ENCODE peak calls at places on chromosomes 1 and 21, in five cellular contexts. One of them, this sample, is unnamed.

GRCh38 chr1:61142726-61143500 is 60.6 kb downstream of the NFIA start:
- DNase-seq in spleen: no peak
- DNase-seq in A549: no peak
- DNase-seq in psoas muscle: no peak
- DNase-seq in right lobe of liver: no peak
- DNase-seq in this sample: no peak

GRCh38 chr21:31444061-31444460 is 100.0 kb upstream of the TIAM1 start:
- DNase-seq in A549: no peak
- DNase-seq in spleen: no peak
- DNase-seq in right lobe of liver: no peak
- DNase-seq in psoas muscle: peak; percentile 25
- DNase-seq in this sample: no peak

GRCh38 chr1:200625381-200625824 is 4.9 kb upstream of the KIF14 start:
- DNase-seq in psoas muscle: no peak
- DNase-seq in A549: peak; percentile 14
- DNase-seq in right lobe of liver: no peak
- DNase-seq in spleen: no peak
- DNase-seq in this sample: no peak

GRCh38 chr1:15684468-15685283 is 556 bp downstream of the PLEKHM2 start:
- DNase-seq in spleen: peak; percentile 89
- DNase-seq in A549: no peak
- DNase-seq in psoas muscle: peak; percentile 59
- DNase-seq in right lobe of liver: peak; percentile 47
- DNase-seq in this sample: peak; percentile 73

GRCh38 chr21:43316156-43316845 is 110.6 kb downstream of the SIK1 start:
- DNase-seq in A549: no peak
- DNase-seq in spleen: no peak
- DNase-seq in right lobe of liver: peak; percentile 10
- DNase-seq in psoas muscle: peak; percentile 8
- DNase-seq in this sample: no peak

GRCh38 chr21:38402291-38402690 is 96.0 kb downstream of the ERG start:
- DNase-seq in A549: no peak
- DNase-seq in spleen: no peak
- DNase-seq in right lobe of liver: no peak
- DNase-seq in psoas muscle: no peak
- DNase-seq in this sample: no peak

GRCh38 chr1:202968895-202969295 is 1.8 kb upstream of the CYB5R1 start:
- DNase-seq in A549: peak; percentile 75
- DNase-seq in spleen: peak; percentile 80
- DNase-seq in psoas muscle: peak; percentile 26
- DNase-seq in right lobe of liver: no peak
- DNase-seq in this sample: no peak

GRCh38 chr1:116725798-116726197 is 28.4 kb upstream of the CD2 start:
- DNase-seq in psoas muscle: peak; percentile 21
- DNase-seq in A549: no peak
- DNase-seq in right lobe of liver: no peak
- DNase-seq in spleen: no peak
- DNase-seq in this sample: no peak

GRCh38 chr1:12601690-12602632 is 16.0 kb downstream of the DHRS3 start:
- DNase-seq in psoas muscle: no peak
- DNase-seq in spleen: no peak
- DNase-seq in right lobe of liver: peak; percentile 80
- DNase-seq in A549: peak; percentile 61
- DNase-seq in this sample: no peak

GRCh38 chr1:3428899-3429298 is 25.6 kb upstream of the ARHGEF16 start:
- DNase-seq in right lobe of liver: no peak
- DNase-seq in A549: no peak
- DNase-seq in psoas muscle: no peak
- DNase-seq in spleen: no peak
- DNase-seq in this sample: no peak

GRCh38 chr1:208885046-208885445 is 640.9 kb upstream of the PLXNA2 start:
- DNase-seq in spleen: no peak
- DNase-seq in A549: no peak
- DNase-seq in right lobe of liver: no peak
- DNase-seq in psoas muscle: no peak
- DNase-seq in this sample: no peak

GRCh38 chr1:117928881-117929339 is 511 bp downstream of the GDAP2 start:
- DNase-seq in spleen: no peak
- DNase-seq in A549: peak; percentile 53
- DNase-seq in right lobe of liver: peak; percentile 57
- DNase-seq in psoas muscle: peak; percentile 57
- DNase-seq in this sample: peak; percentile 60

GRCh38 chr1:168488153-168488552 is 55.6 kb downstream of the XCL2 start:
- DNase-seq in spleen: no peak
- DNase-seq in A549: no peak
- DNase-seq in right lobe of liver: no peak
- DNase-seq in psoas muscle: peak; percentile 63
- DNase-seq in this sample: no peak

GRCh38 chr1:244214009-244214967 is 163.2 kb downstream of the ZBTB18 start:
- DNase-seq in right lobe of liver: no peak
- DNase-seq in A549: peak; percentile 86
- DNase-seq in psoas muscle: peak; percentile 50
- DNase-seq in spleen: no peak
- DNase-seq in this sample: no peak

GRCh38 chr21:34200288-34200905 is 127.0 kb downstream of the MRPS6 start:
- DNase-seq in spleen: no peak
- DNase-seq in psoas muscle: no peak
- DNase-seq in A549: no peak
- DNase-seq in right lobe of liver: no peak
- DNase-seq in this sample: no peak

GRCh38 chr21:44291078-44291935 is 5.6 kb downstream of the AIRE start:
- DNase-seq in right lobe of liver: peak; percentile 14
- DNase-seq in spleen: peak; percentile 76
- DNase-seq in psoas muscle: peak; percentile 7
- DNase-seq in A549: no peak
- DNase-seq in this sample: peak; percentile 17

GRCh38 chr1:177848577-177848976 is 121.3 kb downstream of the SEC16B start:
- DNase-seq in right lobe of liver: no peak
- DNase-seq in spleen: no peak
- DNase-seq in psoas muscle: no peak
- DNase-seq in A549: no peak
- DNase-seq in this sample: no peak

GRCh38 chr1:24544239-24544638 is 11.6 kb upstream of the NCMAP start:
- DNase-seq in A549: no peak
- DNase-seq in psoas muscle: no peak
- DNase-seq in spleen: no peak
- DNase-seq in right lobe of liver: no peak
- DNase-seq in this sample: no peak

GRCh38 chr1:241408170-241408569 is 51.2 kb upstream of the RGS7 start:
- DNase-seq in spleen: no peak
- DNase-seq in right lobe of liver: no peak
- DNase-seq in psoas muscle: no peak
- DNase-seq in A549: no peak
- DNase-seq in this sample: no peak

GRCh38 chr1:224542783-224543440 is 73.2 kb upstream of the CNIH3 start:
- DNase-seq in psoas muscle: no peak
- DNase-seq in spleen: no peak
- DNase-seq in A549: peak; percentile 28
- DNase-seq in right lobe of liver: no peak
- DNase-seq in this sample: no peak

GRCh38 chr1:104295516-104295915 is 545.8 kb downstream of the AMY1C start:
- DNase-seq in psoas muscle: no peak
- DNase-seq in spleen: no peak
- DNase-seq in A549: no peak
- DNase-seq in right lobe of liver: no peak
- DNase-seq in this sample: no peak

GRCh38 chr1:167067904-167068303 is 22.3 kb downstream of the GPA33 start:
- DNase-seq in spleen: no peak
- DNase-seq in right lobe of liver: no peak
- DNase-seq in psoas muscle: no peak
- DNase-seq in A549: no peak
- DNase-seq in this sample: no peak

GRCh38 chr1:9792156-9793042 is 31.4 kb downstream of the CLSTN1 start:
- DNase-seq in spleen: no peak
- DNase-seq in A549: no peak
- DNase-seq in right lobe of liver: no peak
- DNase-seq in psoas muscle: no peak
- DNase-seq in this sample: peak; percentile 34

GRCh38 chr1:1591452-1591851 is 8.5 kb downstream of the FNDC10 start:
- DNase-seq in spleen: no peak
- DNase-seq in psoas muscle: no peak
- DNase-seq in A549: no peak
- DNase-seq in right lobe of liver: no peak
- DNase-seq in this sample: no peak

GRCh38 chr21:42063578-42064521 is 7.3 kb upstream of the UMODL1 start:
- DNase-seq in spleen: peak; percentile 93
- DNase-seq in A549: no peak
- DNase-seq in psoas muscle: no peak
- DNase-seq in right lobe of liver: peak; percentile 50
- DNase-seq in this sample: no peak

GRCh38 chr1:200150721-200151120 is 123.2 kb downstream of the NR5A2 start:
- DNase-seq in spleen: no peak
- DNase-seq in psoas muscle: no peak
- DNase-seq in A549: peak; percentile 95
- DNase-seq in right lobe of liver: no peak
- DNase-seq in this sample: no peak

GRCh38 chr1:87093286-87093685 is 178.9 kb downstream of the HS2ST1 start:
- DNase-seq in right lobe of liver: no peak
- DNase-seq in spleen: no peak
- DNase-seq in psoas muscle: no peak
- DNase-seq in A549: no peak
- DNase-seq in this sample: no peak

GRCh38 chr1:169053196-169053595 is 53.3 kb upstream of the ATP1B1 start:
- DNase-seq in psoas muscle: no peak
- DNase-seq in spleen: no peak
- DNase-seq in right lobe of liver: no peak
- DNase-seq in A549: no peak
- DNase-seq in this sample: no peak

GRCh38 chr1:195733408-195733807 is 874.8 kb downstream of the KCNT2 start:
- DNase-seq in A549: no peak
- DNase-seq in right lobe of liver: no peak
- DNase-seq in spleen: no peak
- DNase-seq in psoas muscle: no peak
- DNase-seq in this sample: no peak

GRCh38 chr1:213983589-213984386 is 4.0 kb upstream of the PROX1 start:
- DNase-seq in spleen: no peak
- DNase-seq in A549: no peak
- DNase-seq in right lobe of liver: peak; percentile 42
- DNase-seq in psoas muscle: no peak
- DNase-seq in this sample: no peak

GRCh38 chr1:64923294-64923718 is 43.0 kb downstream of the JAK1 start:
- DNase-seq in A549: no peak
- DNase-seq in right lobe of liver: no peak
- DNase-seq in spleen: no peak
- DNase-seq in psoas muscle: no peak
- DNase-seq in this sample: no peak

GRCh38 chr1:36327421-36328087 is 4.1 kb upstream of the EVA1B start:
- DNase-seq in A549: no peak
- DNase-seq in spleen: no peak
- DNase-seq in psoas muscle: no peak
- DNase-seq in right lobe of liver: no peak
- DNase-seq in this sample: peak; percentile 40

GRCh38 chr1:236343246-236343862 is 50.7 kb upstream of the EDARADD start:
- DNase-seq in spleen: no peak
- DNase-seq in psoas muscle: no peak
- DNase-seq in A549: no peak
- DNase-seq in right lobe of liver: no peak
- DNase-seq in this sample: no peak

GRCh38 chr21:45557611-45558043 is 15.4 kb upstream of the SLC19A1 start:
- DNase-seq in A549: no peak
- DNase-seq in right lobe of liver: no peak
- DNase-seq in psoas muscle: no peak
- DNase-seq in spleen: peak; percentile 74
- DNase-seq in this sample: no peak

GRCh38 chr1:61752921-61753389 is 10.7 kb downstream of the PATJ start:
- DNase-seq in right lobe of liver: no peak
- DNase-seq in psoas muscle: no peak
- DNase-seq in A549: no peak
- DNase-seq in spleen: no peak
- DNase-seq in this sample: no peak

GRCh38 chr1:153942766-153943549 is 3.6 kb downstream of the DENND4B start:
- DNase-seq in right lobe of liver: no peak
- DNase-seq in psoas muscle: no peak
- DNase-seq in A549: no peak
- DNase-seq in spleen: peak; percentile 78
- DNase-seq in this sample: peak; percentile 66

GRCh38 chr1:226943156-226943555 is 3.1 kb downstream of the COQ8A start:
- DNase-seq in A549: no peak
- DNase-seq in spleen: no peak
- DNase-seq in psoas muscle: no peak
- DNase-seq in right lobe of liver: no peak
- DNase-seq in this sample: no peak

GRCh38 chr21:43211085-43212071 is 42.6 kb downstream of the CRYAA start:
- DNase-seq in right lobe of liver: peak; percentile 92
- DNase-seq in psoas muscle: peak; percentile 42
- DNase-seq in A549: no peak
- DNase-seq in spleen: peak; percentile 75
- DNase-seq in this sample: peak; percentile 85

GRCh38 chr1:206575894-206576737 is 36.1 kb downstream of the EIF2D start:
- DNase-seq in right lobe of liver: no peak
- DNase-seq in A549: no peak
- DNase-seq in psoas muscle: no peak
- DNase-seq in spleen: no peak
- DNase-seq in this sample: no peak
- H3K4me1 ChIP-seq in right lobe of liver: no peaks in the 10 kb centered on the region
- H3K4me1 ChIP-seq in A549: no peaks in the 10 kb centered on the region
- H3K4me1 ChIP-seq in psoas muscle: peaks cover 22% of the 10 kb centered on the region
- H3K4me1 ChIP-seq in spleen: peaks cover 84% of the 10 kb centered on the region
- H3K4me1 ChIP-seq in this sample: no peaks in the 10 kb centered on the region

GRCh38 chr1:183244466-183244865 is 58.4 kb downstream of the LAMC2 start:
- DNase-seq in psoas muscle: peak; percentile 88
- DNase-seq in right lobe of liver: no peak
- DNase-seq in A549: no peak
- DNase-seq in spleen: no peak
- DNase-seq in this sample: peak; percentile 40
- H3K27ac ChIP-seq in psoas muscle: peak overlapping the region; percentile 39
- H3K27ac ChIP-seq in right lobe of liver: no peak overlapping the region
- H3K27ac ChIP-seq in A549: no peak overlapping the region
- H3K27ac ChIP-seq in spleen: peak overlapping the region; percentile 82
- H3K27ac ChIP-seq in this sample: no peak overlapping the region

DNA sequence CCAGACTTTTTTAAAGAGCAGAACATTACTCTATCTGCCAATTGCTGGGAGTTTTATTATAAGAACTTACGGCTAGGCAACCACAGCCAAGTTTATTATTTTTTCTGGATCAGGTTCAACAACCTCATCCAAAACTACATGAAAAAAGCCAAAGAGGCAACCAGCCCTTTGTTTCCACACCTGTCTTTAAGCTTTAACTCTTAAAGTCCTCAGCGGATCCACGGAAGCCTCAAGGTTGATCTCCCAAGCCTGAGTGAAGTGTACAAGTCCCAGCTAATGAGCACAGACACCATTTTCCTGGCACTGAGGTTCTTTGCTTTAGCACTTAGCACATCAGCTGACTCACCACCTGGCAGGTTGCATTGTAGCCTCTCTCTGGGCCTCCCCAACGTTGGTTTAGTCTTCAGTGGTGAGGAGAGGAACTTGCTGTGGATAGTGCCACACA is 143.1 kb downstream of the TGFBR3 start:
- DNase-seq in spleen: no peak
- DNase-seq in right lobe of liver: peak; percentile 56
- DNase-seq in psoas muscle: peak; percentile 58
- DNase-seq in A549: no peak
- DNase-seq in this sample: peak; percentile 60
- H3K4me1 ChIP-seq in spleen: peaks cover 4% of the 10 kb centered on the region
- H3K4me1 ChIP-seq in right lobe of liver: no peaks in the 10 kb centered on the region
- H3K4me1 ChIP-seq in psoas muscle: peaks cover 18% of the 10 kb centered on the region
- H3K4me1 ChIP-seq in A549: peaks cover 16% of the 10 kb centered on the region
- H3K4me1 ChIP-seq in this sample: peaks cover 6% of the 10 kb centered on the region

GRCh38 chr21:37231671-37232070 is 35.5 kb downstream of the VPS26C start:
- DNase-seq in right lobe of liver: no peak
- DNase-seq in A549: no peak
- DNase-seq in spleen: no peak
- DNase-seq in psoas muscle: no peak
- DNase-seq in this sample: no peak
- H3K27ac ChIP-seq in right lobe of liver: no peak overlapping the region
- H3K27ac ChIP-seq in A549: no peak overlapping the region
- H3K27ac ChIP-seq in spleen: peak overlapping the region; percentile 21
- H3K27ac ChIP-seq in psoas muscle: no peak overlapping the region
- H3K27ac ChIP-seq in this sample: no peak overlapping the region

This sample was measured in pancreas.